ENCODE peak calls at places on chromosomes 7 and 10, in five cellular contexts. C is germinal center; I is stimulated activated CD8-positive, alpha-beta memory T cell treated with anti-CD3 and anti-CD28 coated beads, Interleukin-15, amount 100 ng/mL, for 24 hours; S is NCI-H2171 treated with DMSO at 0.1 percent for 48 hours; J is HL-60. U is an unnamed sample.

GRCh38 chr7:20330176-20330796 is 414 bp upstream of the ITGB8 start:
- DNase-seq in C (peak; percentile 69), S (peak; percentile 24), I (peak; percentile 41), J (no peak), U (peak; percentile 92)

GRCh38 chr7:82410461-82410860 is 33.1 kb downstream of the CACNA2D1 start:
- DNase-seq in J (no peak), I (no peak), S (peak; percentile 96), C (no peak), U (no peak)

GRCh38 chr7:18496336-18496700 is 769 bp downstream of the HDAC9 start:
- DNase-seq in J (no peak), I (no peak), C (no peak), S (no peak), U (no peak)

GRCh38 chr7:157077021-157077420 is 61.7 kb upstream of the UBE3C start:
- DNase-seq in J (no peak), I (no peak), C (no peak), S (no peak), U (no peak)

GRCh38 chr10:5941579-5941978 is 35.8 kb downstream of the IL15RA start:
- DNase-seq in I (no peak), S (no peak), J (no peak), C (no peak), U (no peak)

GRCh38 chr7:7911339-7911738 is 57.3 kb upstream of the GLCCI1 start:
- DNase-seq in C (no peak), S (no peak), I (no peak), J (no peak), U (no peak)

GRCh38 chr7:123622660-123623386 is 21.2 kb downstream of the ASB15 start:
- DNase-seq in J (no peak), I (no peak), S (peak; percentile 85), C (no peak), U (no peak)

GRCh38 chr10:88152720-88153119 is 289.3 kb downstream of the PTEN start:
- DNase-seq in I (no peak), J (peak; percentile 6), S (no peak), C (no peak), U (peak; percentile 93)

GRCh38 chr10:89591796-89592271 is 53.2 kb downstream of the PANK1 start:
- DNase-seq in J (no peak), S (no peak), I (no peak), C (no peak), U (peak; percentile 44)

GRCh38 chr7:27108390-27109127 is 6.1 kb upstream of the HOXA2 start:
- DNase-seq in C (no peak), S (no peak), I (no peak), J (no peak), U (no peak)

GRCh38 chr7:100793806-100794660 is 33.3 kb downstream of the EPHB4 start:
- DNase-seq in J (no peak), C (no peak), S (no peak), I (no peak), U (no peak)

GRCh38 chr10:124091646-124092269 is 1.6 kb downstream of the CHST15 start:
- DNase-seq in C (peak; percentile 49), J (no peak), S (no peak), I (no peak), U (no peak)

GRCh38 chr10:48444266-48444665 is 137.8 kb downstream of the MAPK8 start:
- DNase-seq in I (no peak), J (no peak), C (no peak), S (peak; percentile 37), U (no peak)

GRCh38 chr10:1280436-1281401 is 224.5 kb downstream of the WDR37 start:
- DNase-seq in I (no peak), J (no peak), C (no peak), S (no peak), U (no peak)

GRCh38 chr7:130272456-130273080 is 5.9 kb downstream of the CPA2 start:
- DNase-seq in S (peak; percentile 92), C (no peak), I (no peak), J (no peak), U (no peak)

GRCh38 chr7:108448777-108449576 is 7.3 kb downstream of the NRCAM start:
- DNase-seq in J (no peak), I (no peak), S (peak; percentile 65), C (no peak), U (no peak)

GRCh38 chr10:75446508-75446907 is 15.1 kb downstream of the LRMDA start:
- DNase-seq in C (no peak), J (no peak), S (no peak), I (no peak), U (no peak)

GRCh38 chr10:26567349-26567721 is 129.2 kb downstream of the APBB1IP start:
- DNase-seq in S (no peak), I (no peak), C (no peak), J (no peak), U (no peak)

GRCh38 chr7:120867932-120868331 is 10.0 kb upstream of the TSPAN12 start:
- DNase-seq in C (no peak), J (no peak), S (no peak), I (no peak), U (no peak)

GRCh38 chr7:50369408-50370026 is 65.0 kb downstream of the IKZF1 start:
- DNase-seq in C (peak; percentile 63), I (no peak), J (peak; percentile 58), S (peak; percentile 7), U (no peak)

GRCh38 chr7:81161459-81162075 is 242.7 kb upstream of the SEMA3C start:
- DNase-seq in C (no peak), S (peak; percentile 99), I (no peak), J (peak; percentile 50), U (peak; percentile 83)

GRCh38 chr10:23478570-23478969 is 39.7 kb downstream of the OTUD1 start:
- DNase-seq in J (no peak), I (no peak), S (no peak), C (no peak), U (no peak)

GRCh38 chr7:36165059-36165458 is 12.0 kb downstream of the EEPD1 start:
- DNase-seq in S (no peak), J (peak; percentile 52), C (no peak), I (no peak), U (no peak)

GRCh38 chr10:97179731-97180366 is 5.9 kb downstream of the SLIT1 start:
- DNase-seq in C (peak; percentile 31), J (no peak), I (no peak), S (peak; percentile 16), U (no peak)

GRCh38 chr7:114033475-114033874 is 114.7 kb upstream of the PPP1R3A start:
- DNase-seq in C (no peak), S (no peak), J (no peak), I (no peak), U (no peak)

GRCh38 chr10:14250496-14250895 is 80.2 kb downstream of the FRMD4A start:
- DNase-seq in I (no peak), S (no peak), J (no peak), C (no peak), U (no peak)

GRCh38 chr7:102317231-102318059 is 30.8 kb downstream of the SH2B2 start:
- DNase-seq in C (no peak), J (no peak), I (no peak), S (no peak), U (no peak)

GRCh38 chr7:48337012-48337621 is 165.9 kb downstream of the ABCA13 start:
- DNase-seq in C (no peak), I (no peak), J (no peak), S (peak; percentile 2), U (no peak)

GRCh38 chr7:133575726-133576125 is 322.8 kb downstream of the EXOC4 start:
- DNase-seq in S (peak; percentile 87), I (no peak), J (no peak), C (no peak), U (no peak)

GRCh38 chr7:234041-234711 is 41.8 kb downstream of the FAM20C start:
- DNase-seq in I (no peak), J (no peak), C (no peak), S (no peak), U (no peak)

GRCh38 chr7:34839645-34840044 is 181.6 kb downstream of the NPSR1 start:
- DNase-seq in I (no peak), J (no peak), S (no peak), C (no peak), U (no peak)

U was measured in epithelial cell of proximal tubule.